ENCODE peak calls at places on chromosomes 11 and 22, in four cellular contexts. H, G, L and W are unnamed samples.
A peak's percentile ranks its signal among the peaks of the same experiment; 100 is the strongest.

GRCh38 chr11:86938900-86939880 is 16.0 kb downstream of the FZD4 start:
- DNase-seq in G (peak; percentile 58), H (no peak), L (no peak), W (no peak)

GRCh38 chr22:24952837-24953293 is 349 bp downstream of the KIAA1671 start:
- DNase-seq in G (peak; percentile 88), H (peak; percentile 77), L (peak; percentile 44), W (no peak)

GRCh38 chr22:22684605-22685561 is 40.5 kb downstream of the GGTLC2 start:
- DNase-seq in H (peak; percentile 45), L (no peak), G (peak; percentile 55), W (no peak)

GRCh38 chr11:70087446-70088167 is 9.5 kb downstream of the ANO1 start:
- DNase-seq in G (peak; percentile 51), H (no peak), L (no peak), W (no peak)

GRCh38 chr11:32566527-32566926 is 17.1 kb upstream of the EIF3M start:
- DNase-seq in G (no peak), L (no peak), H (no peak), W (no peak)

GRCh38 chr22:26360169-26360885 is 68.7 kb upstream of the ASPHD2 start:
- DNase-seq in L (peak; percentile 82), H (peak; percentile 70), G (peak; percentile 83), W (peak; percentile 54)

GRCh38 chr11:13140028-13140870 is 131.1 kb downstream of the RASSF10 start:
- DNase-seq in H (no peak), G (no peak), L (no peak), W (no peak)

GRCh38 chr11:65793625-65794400 is 7.0 kb downstream of the OVOL1 start:
- DNase-seq in H (no peak), L (no peak), G (no peak), W (no peak)

GRCh38 chr11:86162257-86162656 is 82.3 kb upstream of the EED start:
- DNase-seq in H (peak; percentile 76), G (no peak), L (no peak), W (peak; percentile 90)

GRCh38 chr11:13222285-13222684 is 55.3 kb upstream of the BMAL1 start:
- DNase-seq in H (no peak), G (peak; percentile 30), L (no peak), W (no peak)

GRCh38 chr11:78244546-78245315 is 56.0 kb downstream of the USP35 start:
- DNase-seq in L (no peak), H (no peak), G (no peak), W (no peak)

GRCh38 chr11:43920598-43921419 is 21.6 kb upstream of the C11orf96 start:
- DNase-seq in L (no peak), H (peak; percentile 93), G (no peak), W (peak; percentile 62)

GRCh38 chr11:71410363-71410966 is 37.7 kb downstream of the DHCR7 start:
- DNase-seq in H (no peak), G (no peak), L (no peak), W (no peak)

GRCh38 chr11:17633279-17633986 is 85.9 kb upstream of the MYOD1 start:
- DNase-seq in L (no peak), G (no peak), H (no peak), W (no peak)

GRCh38 chr11:48004456-48004855 is 24.1 kb downstream of the PTPRJ start:
- DNase-seq in H (peak; percentile 42), L (no peak), G (no peak), W (no peak)

GRCh38 chr11:67320011-67320410 is 16.7 kb downstream of the SSH3 start:
- DNase-seq in G (no peak), L (no peak), H (no peak), W (no peak)

GRCh38 chr22:46303347-46303965 is 6.8 kb downstream of the GTSE1 start:
- DNase-seq in H (no peak), G (no peak), L (no peak), W (peak; percentile 12)

GRCh38 chr22:38967451-38968450 is 10.3 kb downstream of the APOBEC3A start:
- DNase-seq in L (no peak), G (no peak), H (peak; percentile 73), W (peak; percentile 98)

GRCh38 chr11:95385577-95385976 is 154.6 kb upstream of the SESN3 start:
- DNase-seq in L (no peak), G (no peak), H (no peak), W (no peak)

GRCh38 chr11:125923633-125924032 is 19.3 kb downstream of the DDX25 start:
- DNase-seq in H (no peak), L (no peak), G (no peak), W (no peak)

GRCh38 chr11:68872216-68873003 is 30.7 kb upstream of the CPT1A start:
- DNase-seq in L (no peak), G (no peak), H (no peak), W (no peak)

GRCh38 chr22:19761500-19762314 is 1.1 kb downstream of the TBX1 start:
- DNase-seq in H (no peak), G (peak; percentile 61), L (no peak), W (no peak)

GRCh38 chr22:20009018-20009482 is 7.6 kb downstream of the ARVCF start:
- DNase-seq in G (no peak), L (no peak), H (peak; percentile 51), W (no peak)

GRCh38 chr11:8092587-8093424 is 11.8 kb downstream of the TUB start:
- DNase-seq in L (peak; percentile 50), G (peak; percentile 77), H (peak; percentile 70), W (no peak)

GRCh38 chr22:46061124-46061410 is 84.1 kb upstream of the WNT7B start:
- DNase-seq in G (no peak), H (no peak), L (no peak), W (no peak)

GRCh38 chr11:30433831-30434230 is 110.9 kb downstream of the ARL14EP start:
- DNase-seq in G (no peak), H (no peak), L (no peak), W (no peak)

GRCh38 chr11:102256251-102256650 is 61.0 kb upstream of the BIRC3 start:
- DNase-seq in G (no peak), L (no peak), H (no peak), W (no peak)

GRCh38 chr11:73577496-73577917 is 20.4 kb downstream of the FAM168A start:
- DNase-seq in L (no peak), H (no peak), G (no peak), W (no peak)

GRCh38 chr22:18983120-18983651 is 47.1 kb upstream of the PRODH start:
- DNase-seq in H (no peak), L (no peak), G (no peak), W (no peak)

GRCh38 chr11:69280994-69281393 is 13.0 kb upstream of the MYEOV start:
- DNase-seq in L (no peak), G (no peak), H (no peak), W (no peak)

GRCh38 chr11:62024975-62025374 is 57.5 kb upstream of the FTH1 start:
- DNase-seq in L (no peak), G (no peak), H (no peak), W (peak; percentile 51)

GRCh38 chr11:1150769-1151365 is 6.9 kb upstream of the MUC5AC start:
- DNase-seq in G (no peak), L (no peak), H (peak; percentile 63), W (peak; percentile 30)

GRCh38 chr11:44754876-44755552 is 28.3 kb downstream of the TSPAN18 start:
- DNase-seq in H (peak; percentile 47), L (no peak), G (no peak), W (no peak)

GRCh38 chr11:133157180-133157579 is 375.1 kb downstream of the OPCML start:
- DNase-seq in L (peak; percentile 23), G (peak; percentile 68), H (no peak), W (no peak)

DNA sequence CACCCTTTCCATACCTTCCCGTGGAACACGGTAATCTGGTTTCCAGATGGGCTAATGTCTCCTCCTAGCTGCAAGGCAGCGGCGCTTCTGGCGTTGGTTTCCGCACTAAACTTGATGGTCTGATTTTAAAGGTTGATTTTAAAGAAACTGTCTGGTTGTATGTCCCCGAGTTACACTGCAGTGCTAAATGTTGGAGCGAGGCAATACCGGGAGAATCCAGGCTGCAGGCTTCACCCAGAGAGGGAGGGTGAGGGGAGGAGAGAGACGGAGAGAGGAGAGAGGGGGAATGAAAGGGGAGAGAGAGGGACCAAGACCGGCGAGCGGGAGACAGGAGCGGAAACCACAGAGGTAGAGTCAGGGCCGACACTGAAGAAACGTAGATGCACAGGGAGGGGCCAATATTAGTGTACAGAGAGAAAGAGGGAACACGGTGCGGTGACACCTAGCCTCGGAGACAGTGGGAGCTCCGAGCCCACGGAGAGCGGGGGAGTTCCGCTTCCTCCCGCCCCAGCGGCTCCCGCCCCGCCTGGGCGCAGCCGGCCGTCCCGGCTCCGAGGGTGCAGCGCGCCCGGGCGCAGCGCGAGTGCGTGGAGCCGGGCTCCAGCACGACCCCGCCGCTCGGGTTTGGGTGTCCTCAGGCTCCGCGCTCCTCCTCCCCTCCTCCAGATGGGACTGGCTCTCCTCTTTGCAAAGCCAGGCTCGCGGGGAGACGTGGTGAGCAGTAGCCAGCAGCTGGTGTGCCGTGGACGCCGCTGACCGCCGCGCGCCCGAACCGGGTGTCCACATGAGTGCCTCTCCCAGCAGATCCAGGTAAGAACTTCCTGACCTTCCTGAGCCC is 71.9 kb upstream of the GRAMD1B start:
- DNase-seq in G (peak; percentile 62), H (no peak), L (peak; percentile 14), W (no peak)
- TF ChIP-seq CTCF in G (no peak), H (no peak), L (no peak), W (no peak)

DNA sequence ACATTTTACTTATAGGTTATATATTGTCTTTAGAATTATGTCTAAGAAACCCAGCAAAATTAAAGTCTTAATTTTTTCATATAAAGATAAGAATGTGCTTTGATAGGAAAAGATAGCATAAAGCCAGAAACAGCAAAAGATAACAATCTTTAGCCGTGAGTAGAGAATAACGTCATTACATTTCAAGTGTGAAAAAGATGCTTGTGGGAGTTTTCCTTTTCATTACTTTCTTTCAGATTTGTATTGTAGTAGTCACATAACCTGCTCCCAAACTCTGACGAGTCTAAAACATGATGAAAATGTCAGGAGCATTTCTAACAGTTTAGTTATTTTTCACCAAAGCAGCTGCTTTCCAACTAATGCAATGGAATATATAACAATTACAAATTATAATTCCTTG is 31.3 kb downstream of the ARFGAP3 start:
- DNase-seq in L (no peak), G (no peak), H (no peak), W (no peak)
- TF ChIP-seq CTCF in L (no peak), G (no peak), H (no peak), W (no peak)

DNA sequence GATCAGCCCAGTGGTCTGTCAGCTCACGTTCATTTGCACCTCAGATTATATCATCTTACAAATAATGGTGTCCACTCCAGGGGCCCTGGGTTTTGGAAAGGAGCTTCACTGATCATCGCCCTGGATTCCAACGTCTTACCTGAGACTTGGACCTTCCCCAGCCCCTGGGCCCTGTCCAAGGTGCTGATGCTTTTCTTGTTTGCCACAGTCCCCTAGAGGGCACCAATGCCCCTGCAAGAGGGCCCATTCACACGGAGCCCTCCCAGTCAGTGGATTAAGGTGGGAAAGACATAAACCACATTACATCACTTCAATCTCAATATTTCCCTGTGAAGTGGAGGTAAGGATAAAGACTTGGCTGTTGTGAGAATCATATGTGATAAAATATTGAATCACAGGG is 167.2 kb downstream of the BUD13 start:
- DNase-seq in H (no peak), L (peak; percentile 63), G (peak; percentile 92), W (no peak)
- TF ChIP-seq CTCF in H (no peak), L (peak; percentile 59), G (peak; percentile 75), W (no peak)

DNA sequence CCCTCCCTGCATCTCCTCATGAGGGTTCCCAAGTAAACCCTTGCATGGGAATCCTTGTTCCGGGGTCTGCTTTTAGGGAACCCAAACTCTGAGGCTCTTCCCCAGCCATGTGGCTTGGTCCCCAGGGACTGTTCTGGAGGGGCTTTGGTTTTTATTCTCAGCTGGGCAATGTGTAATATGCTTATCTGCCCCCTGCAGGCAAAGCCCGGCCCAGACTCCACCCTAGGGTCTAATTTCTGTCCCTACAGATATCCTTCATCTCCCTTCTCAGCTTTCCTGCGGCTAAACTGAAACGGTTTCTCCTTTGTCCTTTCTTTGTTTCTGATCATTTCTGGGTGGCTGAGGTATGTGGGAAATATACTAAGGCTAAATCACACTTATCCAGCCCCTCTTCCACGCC is 37.1 kb downstream of the TST start:
- DNase-seq in L (no peak), G (peak; percentile 23), H (no peak), W (no peak)
- TF ChIP-seq CTCF in L (peak; percentile 25), G (peak; percentile 13), H (no peak), W (no peak)